ENCODE peak calls at places on chromosome 9, in six cellular contexts. C, X, D, Q, E and T are unnamed samples.

GRCh38 chr9:37920471-37921167 is 16.7 kb upstream of the SLC25A51 start:
- ATAC-seq in C (no peak), X (peak; percentile 80), D (peak; percentile 56), Q (peak; percentile 47), E (peak; percentile 49), T (no peak)

GRCh38 chr9:136882109-136882946 is 4.0 kb upstream of the TRAF2 start:
- ATAC-seq in C (peak; percentile 76), X (peak; percentile 40), D (peak; percentile 33), Q (peak; percentile 58), E (peak; percentile 64), T (peak; percentile 68)

GRCh38 chr9:91253488-91253887 is 108.2 kb downstream of the AUH start:
- ATAC-seq in C (peak; percentile 85), X (peak; percentile 54), D (no peak), Q (peak; percentile 98), E (no peak), T (no peak)

GRCh38 chr9:3981897-3982296 is 318.0 kb downstream of the GLIS3 start:
- ATAC-seq in C (no peak), X (no peak), D (no peak), Q (no peak), E (no peak), T (no peak)

GRCh38 chr9:121858788-121859187 is 207.4 kb downstream of the DAB2IP start:
- ATAC-seq in C (no peak), X (no peak), D (no peak), Q (no peak), E (no peak), T (peak; percentile 44)

GRCh38 chr9:76662476-76663281 is 101.6 kb upstream of the PCA3 start:
- ATAC-seq in C (no peak), X (no peak), D (peak; percentile 64), Q (no peak), E (no peak), T (no peak)

GRCh38 chr9:125549465-125550215 is 157.4 kb downstream of the MAPKAP1 start:
- ATAC-seq in C (no peak), X (no peak), D (peak; percentile 16), Q (no peak), E (no peak), T (no peak)

GRCh38 chr9:93248373-93248772 is 64.4 kb downstream of the WNK2 start:
- ATAC-seq in C (no peak), X (no peak), D (no peak), Q (no peak), E (no peak), T (no peak)

GRCh38 chr9:137369911-137370630 is 52.9 kb downstream of the EXD3 start:
- ATAC-seq in C (no peak), X (no peak), D (no peak), Q (no peak), E (no peak), T (no peak)

GRCh38 chr9:134706522-134706921 is 64.9 kb downstream of the COL5A1 start:
- ATAC-seq in C (no peak), X (no peak), D (no peak), Q (no peak), E (no peak), T (no peak)

GRCh38 chr9:19480345-19480744 is 71.5 kb downstream of the ACER2 start:
- ATAC-seq in C (no peak), X (no peak), D (no peak), Q (no peak), E (no peak), T (no peak)

GRCh38 chr9:99135498-99135897 is 30.6 kb downstream of the TGFBR1 start:
- ATAC-seq in C (peak; percentile 53), X (no peak), D (no peak), Q (peak; percentile 61), E (peak; percentile 64), T (peak; percentile 66)

GRCh38 chr9:26656003-26656940 is 236.3 kb downstream of the CAAP1 start:
- ATAC-seq in C (no peak), X (peak; percentile 90), D (no peak), Q (no peak), E (no peak), T (no peak)

GRCh38 chr9:130128782-130129424 is 43.3 kb upstream of the NCS1 start:
- ATAC-seq in C (peak; percentile 94), X (no peak), D (peak; percentile 34), Q (peak; percentile 84), E (peak; percentile 92), T (peak; percentile 91)

GRCh38 chr9:36772449-36773370 is 200.0 kb downstream of the MELK start:
- ATAC-seq in C (no peak), X (peak; percentile 34), D (no peak), Q (no peak), E (no peak), T (peak; percentile 10)

GRCh38 chr9:35718726-35719511 is 13.1 kb downstream of the TLN1 start:
- ATAC-seq in C (no peak), X (no peak), D (no peak), Q (no peak), E (peak; percentile 99), T (peak; percentile 99)

GRCh38 chr9:129014611-129015010 is 13.5 kb downstream of the SH3GLB2 start:
- ATAC-seq in C (no peak), X (no peak), D (no peak), Q (no peak), E (no peak), T (no peak)

GRCh38 chr9:19748278-19749126 is 40.3 kb downstream of the SLC24A2 start:
- ATAC-seq in C (peak; percentile 65), X (no peak), D (no peak), Q (peak; percentile 45), E (no peak), T (no peak)

GRCh38 chr9:106583751-106584150 is 279.2 kb upstream of the ZNF462 start:
- ATAC-seq in C (no peak), X (no peak), D (no peak), Q (no peak), E (no peak), T (no peak)

GRCh38 chr9:77731930-77732329 is 83.8 kb upstream of the GNA14 start:
- ATAC-seq in C (no peak), X (no peak), D (peak; percentile 85), Q (no peak), E (peak; percentile 68), T (peak; percentile 37)

GRCh38 chr9:36716496-36716895 is 143.8 kb downstream of the MELK start:
- ATAC-seq in C (no peak), X (no peak), D (no peak), Q (no peak), E (no peak), T (no peak)

GRCh38 chr9:122349201-122349600 is 21.6 kb upstream of the PTGS1 start:
- ATAC-seq in C (no peak), X (no peak), D (no peak), Q (no peak), E (no peak), T (no peak)

GRCh38 chr9:111860443-111860842 is 36.2 kb upstream of the UGCG start:
- ATAC-seq in C (no peak), X (no peak), D (peak; percentile 62), Q (no peak), E (no peak), T (no peak)

GRCh38 chr9:136690104-136690840 is 3.0 kb upstream of the AGPAT2 start:
- ATAC-seq in C (no peak), X (no peak), D (no peak), Q (no peak), E (no peak), T (no peak)

GRCh38 chr9:90300901-90301688 is 341.5 kb downstream of the DIRAS2 start:
- ATAC-seq in C (no peak), X (peak; percentile 99), D (peak; percentile 100), Q (no peak), E (no peak), T (no peak)

GRCh38 chr9:121686930-121687541 is 35.6 kb downstream of the DAB2IP start:
- ATAC-seq in C (peak; percentile 62), X (peak; percentile 90), D (peak; percentile 79), Q (peak; percentile 61), E (peak; percentile 89), T (peak; percentile 70)

GRCh38 chr9:32665101-32665500 is 29.6 kb upstream of the TAF1L start:
- ATAC-seq in C (no peak), X (no peak), D (no peak), Q (no peak), E (no peak), T (no peak)